ENCODE peak calls at places on chromosomes 16 and 17, in six cellular contexts. F is LoVo; A is heart left ventricle; G is activated CD4-positive, alpha-beta T cell treated with anti-CD3 and anti-CD28 coated beads, Interleukin-2, amount 50 U/mL, for 24 hours; Z is foreskin keratinocyte; B is lower leg skin. Y is an unnamed sample.

GRCh38 chr17:50100921-50101345 is 5.8 kb downstream of the PDK2 start:
- DNase-seq in G (no peak), F (no peak), Z (no peak), A (no peak), B (no peak), Y (peak)

GRCh38 chr17:42920106-42920900 is 19.7 kb downstream of the G6PC1 start:
- DNase-seq in F (no peak), B (no peak), A (no peak), G (no peak), Z (no peak), Y (no peak)

GRCh38 chr17:74502866-74503265 is 28.4 kb downstream of the CD300LB start:
- DNase-seq in G (no peak), A (no peak), B (no peak), Z (no peak), F (no peak), Y (no peak)

GRCh38 chr17:80374732-80375118 is 40.2 kb upstream of the ENDOV start:
- DNase-seq in F (no peak), Z (no peak), G (no peak), A (no peak), B (no peak), Y (no peak)

GRCh38 chr16:398551-399277 is 1.7 kb downstream of the NME4 start:
- DNase-seq in F (no peak), A (no peak), B (no peak), G (no peak), Z (no peak), Y (no peak)

GRCh38 chr16:106623-107324 is 28.7 kb downstream of the MPG start:
- DNase-seq in A (peak), G (no peak), B (peak), F (peak), Z (no peak), Y (peak)

GRCh38 chr17:77840156-77840555 is 118.3 kb upstream of the TNRC6C start:
- DNase-seq in G (no peak), F (no peak), A (no peak), B (no peak), Z (no peak), Y (no peak)

GRCh38 chr16:2190659-2191445 is 5.6 kb downstream of the CASKIN1 start:
- DNase-seq in G (no peak), B (no peak), F (no peak), Z (no peak), A (no peak), Y (no peak)

GRCh38 chr16:76176616-76177015 is 100.6 kb upstream of the CNTNAP4 start:
- DNase-seq in A (no peak), G (no peak), Z (no peak), F (no peak), B (no peak), Y (no peak)

GRCh38 chr16:49659356-49659755 is 196.6 kb downstream of the ZNF423 start:
- DNase-seq in Z (no peak), A (no peak), F (peak), B (no peak), G (no peak), Y (no peak)

GRCh38 chr16:73510852-73511251 is 462.9 kb upstream of the ZFHX3 start:
- DNase-seq in B (peak), Z (no peak), G (no peak), F (no peak), A (no peak), Y (no peak)

GRCh38 chr16:4601317-4602186 is 13.1 kb downstream of the UBALD1 start:
- DNase-seq in G (no peak), A (no peak), B (no peak), F (no peak), Z (no peak), Y (no peak)

GRCh38 chr16:54447606-54448440 is 161.2 kb upstream of the IRX3 start:
- DNase-seq in Z (peak), F (no peak), A (no peak), B (peak), G (no peak), Y (peak)

GRCh38 chr17:47877368-47878034 is 18.5 kb upstream of the SP2 start:
- DNase-seq in B (no peak), Z (no peak), G (no peak), A (no peak), F (no peak), Y (no peak)

GRCh38 chr17:73552300-73553088 is 91.8 kb downstream of the SDK2 start:
- DNase-seq in F (no peak), A (no peak), Z (no peak), G (no peak), B (no peak), Y (no peak)

GRCh38 chr17:66675273-66675990 is 159.5 kb upstream of the CACNG5 start:
- DNase-seq in Z (no peak), G (no peak), B (no peak), F (no peak), A (no peak), Y (no peak)